ENCODE peak calls at places on chromosomes 16 and 17, in nine cellular contexts. One of them, this sample, is unnamed.

GRCh38 chr16:51146256-51146924 is 4.7 kb downstream of the SALL1 start:
- DNase-seq in A549: no peak
- DNase-seq in GM19239: no peak
- DNase-seq in H4: peak; percentile 74
- DNase-seq in sigmoid colon: no peak
- DNase-seq in stimulated activated CD4-positive, alpha-beta T cell treated with anti-CD3 and anti-CD28 coated beads, Interleukin-1b, Interleukin-23, amount 100 ng/mL, for 1 hour: no peak
- DNase-seq in activated naive CD4-positive, alpha-beta T cell treated with anti-CD3 and anti-CD28 coated beads, Interleukin-2, amount 50 U/mL, for 72 hours: no peak
- DNase-seq in body of pancreas: no peak
- DNase-seq in transverse colon: no peak
- DNase-seq in this sample: no peak

GRCh38 chr17:57810740-57811632 is 38.9 kb downstream of the MRPS23 start:
- DNase-seq in A549: no peak
- DNase-seq in GM19239: no peak
- DNase-seq in H4: peak; percentile 53
- DNase-seq in sigmoid colon: peak; percentile 84
- DNase-seq in stimulated activated CD4-positive, alpha-beta T cell treated with anti-CD3 and anti-CD28 coated beads, Interleukin-1b, Interleukin-23, amount 100 ng/mL, for 1 hour: no peak
- DNase-seq in activated naive CD4-positive, alpha-beta T cell treated with anti-CD3 and anti-CD28 coated beads, Interleukin-2, amount 50 U/mL, for 72 hours: no peak
- DNase-seq in body of pancreas: peak; percentile 53
- DNase-seq in transverse colon: peak; percentile 11
- DNase-seq in this sample: peak; percentile 74

GRCh38 chr17:80577876-80578275 is 33.2 kb downstream of the RPTOR start:
- DNase-seq in A549: no peak
- DNase-seq in GM19239: no peak
- DNase-seq in H4: no peak
- DNase-seq in sigmoid colon: no peak
- DNase-seq in stimulated activated CD4-positive, alpha-beta T cell treated with anti-CD3 and anti-CD28 coated beads, Interleukin-1b, Interleukin-23, amount 100 ng/mL, for 1 hour: no peak
- DNase-seq in activated naive CD4-positive, alpha-beta T cell treated with anti-CD3 and anti-CD28 coated beads, Interleukin-2, amount 50 U/mL, for 72 hours: no peak
- DNase-seq in body of pancreas: no peak
- DNase-seq in transverse colon: no peak
- DNase-seq in this sample: no peak

GRCh38 chr17:46072998-46073397 is 73.9 kb downstream of the STH start:
- DNase-seq in A549: peak; percentile 46
- DNase-seq in GM19239: no peak
- DNase-seq in H4: no peak
- DNase-seq in sigmoid colon: no peak
- DNase-seq in stimulated activated CD4-positive, alpha-beta T cell treated with anti-CD3 and anti-CD28 coated beads, Interleukin-1b, Interleukin-23, amount 100 ng/mL, for 1 hour: no peak
- DNase-seq in activated naive CD4-positive, alpha-beta T cell treated with anti-CD3 and anti-CD28 coated beads, Interleukin-2, amount 50 U/mL, for 72 hours: no peak
- DNase-seq in body of pancreas: no peak
- DNase-seq in transverse colon: no peak
- DNase-seq in this sample: peak; percentile 35

GRCh38 chr17:9255838-9256237 is 234.5 kb downstream of the NTN1 start:
- DNase-seq in A549: no peak
- DNase-seq in GM19239: no peak
- DNase-seq in H4: no peak
- DNase-seq in sigmoid colon: no peak
- DNase-seq in stimulated activated CD4-positive, alpha-beta T cell treated with anti-CD3 and anti-CD28 coated beads, Interleukin-1b, Interleukin-23, amount 100 ng/mL, for 1 hour: no peak
- DNase-seq in activated naive CD4-positive, alpha-beta T cell treated with anti-CD3 and anti-CD28 coated beads, Interleukin-2, amount 50 U/mL, for 72 hours: no peak
- DNase-seq in body of pancreas: no peak
- DNase-seq in transverse colon: no peak
- DNase-seq in this sample: no peak

GRCh38 chr17:81090361-81091133 is 55.6 kb downstream of the BAIAP2 start:
- DNase-seq in A549: peak; percentile 44
- DNase-seq in GM19239: no peak
- DNase-seq in H4: no peak
- DNase-seq in sigmoid colon: peak; percentile 85
- DNase-seq in stimulated activated CD4-positive, alpha-beta T cell treated with anti-CD3 and anti-CD28 coated beads, Interleukin-1b, Interleukin-23, amount 100 ng/mL, for 1 hour: no peak
- DNase-seq in activated naive CD4-positive, alpha-beta T cell treated with anti-CD3 and anti-CD28 coated beads, Interleukin-2, amount 50 U/mL, for 72 hours: no peak
- DNase-seq in body of pancreas: no peak
- DNase-seq in transverse colon: peak; percentile 55
- DNase-seq in this sample: peak; percentile 68

GRCh38 chr17:1754430-1755112 is 7.3 kb upstream of the SERPINF1 start:
- DNase-seq in A549: no peak
- DNase-seq in GM19239: no peak
- DNase-seq in H4: no peak
- DNase-seq in sigmoid colon: no peak
- DNase-seq in stimulated activated CD4-positive, alpha-beta T cell treated with anti-CD3 and anti-CD28 coated beads, Interleukin-1b, Interleukin-23, amount 100 ng/mL, for 1 hour: no peak
- DNase-seq in activated naive CD4-positive, alpha-beta T cell treated with anti-CD3 and anti-CD28 coated beads, Interleukin-2, amount 50 U/mL, for 72 hours: no peak
- DNase-seq in body of pancreas: no peak
- DNase-seq in transverse colon: no peak
- DNase-seq in this sample: no peak

GRCh38 chr16:25256821-25257503 is 683 bp downstream of the ZKSCAN2 start:
- DNase-seq in A549: peak; percentile 22
- DNase-seq in GM19239: no peak
- DNase-seq in H4: no peak
- DNase-seq in sigmoid colon: no peak
- DNase-seq in stimulated activated CD4-positive, alpha-beta T cell treated with anti-CD3 and anti-CD28 coated beads, Interleukin-1b, Interleukin-23, amount 100 ng/mL, for 1 hour: no peak
- DNase-seq in activated naive CD4-positive, alpha-beta T cell treated with anti-CD3 and anti-CD28 coated beads, Interleukin-2, amount 50 U/mL, for 72 hours: no peak
- DNase-seq in body of pancreas: peak; percentile 15
- DNase-seq in transverse colon: peak; percentile 10
- DNase-seq in this sample: no peak

GRCh38 chr17:9239260-9239820 is 218.0 kb downstream of the NTN1 start:
- DNase-seq in A549: no peak
- DNase-seq in GM19239: peak; percentile 44
- DNase-seq in H4: no peak
- DNase-seq in sigmoid colon: no peak
- DNase-seq in stimulated activated CD4-positive, alpha-beta T cell treated with anti-CD3 and anti-CD28 coated beads, Interleukin-1b, Interleukin-23, amount 100 ng/mL, for 1 hour: no peak
- DNase-seq in activated naive CD4-positive, alpha-beta T cell treated with anti-CD3 and anti-CD28 coated beads, Interleukin-2, amount 50 U/mL, for 72 hours: no peak
- DNase-seq in body of pancreas: peak; percentile 43
- DNase-seq in transverse colon: peak; percentile 26
- DNase-seq in this sample: no peak

GRCh38 chr17:6105608-6106007 is 35.4 kb downstream of the WSCD1 start:
- DNase-seq in A549: no peak
- DNase-seq in GM19239: no peak
- DNase-seq in H4: no peak
- DNase-seq in sigmoid colon: no peak
- DNase-seq in stimulated activated CD4-positive, alpha-beta T cell treated with anti-CD3 and anti-CD28 coated beads, Interleukin-1b, Interleukin-23, amount 100 ng/mL, for 1 hour: no peak
- DNase-seq in activated naive CD4-positive, alpha-beta T cell treated with anti-CD3 and anti-CD28 coated beads, Interleukin-2, amount 50 U/mL, for 72 hours: no peak
- DNase-seq in body of pancreas: no peak
- DNase-seq in transverse colon: peak; percentile 32
- DNase-seq in this sample: no peak

GRCh38 chr16:14372471-14372870 is 257.6 kb downstream of the PARN start:
- DNase-seq in A549: no peak
- DNase-seq in GM19239: no peak
- DNase-seq in H4: no peak
- DNase-seq in sigmoid colon: no peak
- DNase-seq in stimulated activated CD4-positive, alpha-beta T cell treated with anti-CD3 and anti-CD28 coated beads, Interleukin-1b, Interleukin-23, amount 100 ng/mL, for 1 hour: no peak
- DNase-seq in activated naive CD4-positive, alpha-beta T cell treated with anti-CD3 and anti-CD28 coated beads, Interleukin-2, amount 50 U/mL, for 72 hours: no peak
- DNase-seq in body of pancreas: no peak
- DNase-seq in transverse colon: no peak
- DNase-seq in this sample: no peak

GRCh38 chr17:33778505-33779398 is 476.3 kb upstream of the CCL2 start:
- DNase-seq in A549: peak; percentile 77
- DNase-seq in GM19239: peak; percentile 32
- DNase-seq in H4: peak; percentile 45
- DNase-seq in sigmoid colon: no peak
- DNase-seq in stimulated activated CD4-positive, alpha-beta T cell treated with anti-CD3 and anti-CD28 coated beads, Interleukin-1b, Interleukin-23, amount 100 ng/mL, for 1 hour: peak; percentile 1
- DNase-seq in activated naive CD4-positive, alpha-beta T cell treated with anti-CD3 and anti-CD28 coated beads, Interleukin-2, amount 50 U/mL, for 72 hours: no peak
- DNase-seq in body of pancreas: peak; percentile 57
- DNase-seq in transverse colon: peak; percentile 30
- DNase-seq in this sample: peak; percentile 29

GRCh38 chr16:9567674-9568073 is 476.2 kb downstream of the HAPSTR1 start:
- DNase-seq in A549: no peak
- DNase-seq in GM19239: no peak
- DNase-seq in H4: no peak
- DNase-seq in sigmoid colon: no peak
- DNase-seq in stimulated activated CD4-positive, alpha-beta T cell treated with anti-CD3 and anti-CD28 coated beads, Interleukin-1b, Interleukin-23, amount 100 ng/mL, for 1 hour: no peak
- DNase-seq in activated naive CD4-positive, alpha-beta T cell treated with anti-CD3 and anti-CD28 coated beads, Interleukin-2, amount 50 U/mL, for 72 hours: no peak
- DNase-seq in body of pancreas: no peak
- DNase-seq in transverse colon: no peak
- DNase-seq in this sample: no peak

This sample was measured in H54.